ENCODE peak calls at places on chromosomes 5 and 9, in six cellular contexts. One of them, this sample, is unnamed.

GRCh38 chr9:98175013-98175679 is 17.3 kb downstream of the CORO2A start:
- DNase-seq in endothelial cell of umbilical vein: no peak
- DNase-seq in HCT116: no peak
- DNase-seq in GM12878: no peak
- DNase-seq in GM23338: no peak
- DNase-seq in H1: no peak
- DNase-seq in this sample: peak

GRCh38 chr5:42880621-42881020 is 68.9 kb upstream of the SELENOP start:
- DNase-seq in endothelial cell of umbilical vein: no peak
- DNase-seq in HCT116: no peak
- DNase-seq in GM12878: no peak
- DNase-seq in GM23338: no peak
- DNase-seq in H1: no peak
- DNase-seq in this sample: no peak

GRCh38 chr5:88899338-88899737 is 16.4 kb upstream of the MEF2C start:
- DNase-seq in endothelial cell of umbilical vein: no peak
- DNase-seq in HCT116: no peak
- DNase-seq in GM12878: no peak
- DNase-seq in GM23338: no peak
- DNase-seq in H1: no peak
- DNase-seq in this sample: no peak

GRCh38 chr9:10045598-10045997 is 567.2 kb downstream of the PTPRD start:
- DNase-seq in endothelial cell of umbilical vein: peak
- DNase-seq in HCT116: no peak
- DNase-seq in GM12878: no peak
- DNase-seq in GM23338: peak
- DNase-seq in H1: no peak
- DNase-seq in this sample: no peak

GRCh38 chr5:35246928-35247644 is 16.8 kb upstream of the PRLR start:
- DNase-seq in endothelial cell of umbilical vein: no peak
- DNase-seq in HCT116: no peak
- DNase-seq in GM12878: no peak
- DNase-seq in GM23338: no peak
- DNase-seq in H1: no peak
- DNase-seq in this sample: no peak

GRCh38 chr9:99819123-99819483 is 2.6 kb upstream of the NR4A3 start:
- DNase-seq in endothelial cell of umbilical vein: peak
- DNase-seq in HCT116: no peak
- DNase-seq in GM12878: no peak
- DNase-seq in GM23338: no peak
- DNase-seq in H1: no peak
- DNase-seq in this sample: no peak

GRCh38 chr9:120336021-120336752 is 243.8 kb downstream of the CDK5RAP2 start:
- DNase-seq in endothelial cell of umbilical vein: no peak
- DNase-seq in HCT116: no peak
- DNase-seq in GM12878: no peak
- DNase-seq in GM23338: no peak
- DNase-seq in H1: peak
- DNase-seq in this sample: no peak

GRCh38 chr5:148524721-148525120 is 129.6 kb downstream of the HTR4 start:
- DNase-seq in endothelial cell of umbilical vein: no peak
- DNase-seq in HCT116: no peak
- DNase-seq in GM12878: no peak
- DNase-seq in GM23338: no peak
- DNase-seq in H1: no peak
- DNase-seq in this sample: no peak

GRCh38 chr9:136095028-136095494 is at the start of gene NACC2:
- DNase-seq in endothelial cell of umbilical vein: peak
- DNase-seq in HCT116: no peak
- DNase-seq in GM12878: no peak
- DNase-seq in GM23338: peak
- DNase-seq in H1: no peak
- DNase-seq in this sample: no peak

GRCh38 chr5:95403996-95404395 is 12.8 kb downstream of the FAM81B start:
- DNase-seq in endothelial cell of umbilical vein: no peak
- DNase-seq in HCT116: no peak
- DNase-seq in GM12878: no peak
- DNase-seq in GM23338: no peak
- DNase-seq in H1: no peak
- DNase-seq in this sample: no peak

GRCh38 chr5:120151181-120151580 is 312.9 kb upstream of the PRR16 start:
- DNase-seq in endothelial cell of umbilical vein: no peak
- DNase-seq in HCT116: no peak
- DNase-seq in GM12878: no peak
- DNase-seq in GM23338: no peak
- DNase-seq in H1: no peak
- DNase-seq in this sample: no peak

DNA sequence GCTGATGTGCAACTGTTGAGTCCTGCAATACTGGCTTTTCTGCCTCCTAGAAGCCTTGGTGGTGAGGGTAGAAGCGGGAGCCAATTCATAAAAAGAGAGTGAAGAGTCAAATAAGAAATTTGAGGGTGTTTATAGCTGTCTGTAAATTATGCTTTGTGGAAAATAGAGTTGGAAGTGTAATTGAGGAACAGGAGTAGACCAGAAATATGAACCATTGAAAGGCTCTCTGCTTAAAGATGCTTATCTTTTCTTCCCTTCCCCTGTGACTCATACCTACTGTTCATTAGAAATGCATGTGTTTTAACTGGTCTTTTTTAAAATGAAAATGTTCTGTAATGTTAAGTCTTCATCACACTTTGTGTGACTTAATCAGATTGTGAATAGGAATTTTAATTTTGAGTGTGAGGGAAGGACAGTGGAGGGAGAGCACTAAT is 80.2 kb downstream of the ZCCHC7 start:
- DNase-seq in endothelial cell of umbilical vein: peak
- DNase-seq in HCT116: no peak
- DNase-seq in GM12878: no peak
- DNase-seq in GM23338: no peak
- DNase-seq in H1: no peak
- DNase-seq in this sample: no peak
- TF ChIP-seq POLR2AphosphoS5 in endothelial cell of umbilical vein: no peak
- TF ChIP-seq POLR2AphosphoS5 in HCT116: no peak
- TF ChIP-seq POLR2AphosphoS5 in GM12878: no peak
- TF ChIP-seq POLR2AphosphoS5 in GM23338: no peak
- TF ChIP-seq POLR2AphosphoS5 in H1: no peak
- TF ChIP-seq POLR2AphosphoS5 in this sample: no peak

DNA sequence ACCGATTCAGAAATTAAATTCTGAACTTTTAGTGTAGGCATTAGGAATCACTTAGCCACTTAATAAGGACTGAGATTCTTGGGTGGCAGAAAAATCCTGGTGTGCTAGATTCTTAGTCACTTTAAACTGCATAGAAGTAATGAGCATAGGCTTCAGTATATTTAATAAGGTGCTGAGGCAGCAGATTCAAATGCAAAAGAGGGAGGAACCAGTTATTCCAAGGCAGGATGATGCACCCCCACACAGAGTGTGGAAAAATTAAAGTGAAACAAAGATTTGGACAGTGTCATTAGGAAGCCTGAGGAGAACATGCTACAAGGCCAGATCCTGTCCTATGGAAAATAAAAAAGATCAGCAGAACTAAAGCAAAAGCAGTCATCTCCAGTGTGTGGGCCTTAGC is 217.7 kb downstream of the PJA2 start:
- DNase-seq in endothelial cell of umbilical vein: no peak
- DNase-seq in HCT116: no peak
- DNase-seq in GM12878: no peak
- DNase-seq in GM23338: no peak
- DNase-seq in H1: no peak
- DNase-seq in this sample: no peak
- TF ChIP-seq EZH2 in endothelial cell of umbilical vein: no peak
- TF ChIP-seq EZH2 in HCT116: no peak
- TF ChIP-seq EZH2 in GM12878: no peak
- TF ChIP-seq EZH2 in GM23338: no peak
- TF ChIP-seq EZH2 in H1: no peak
- TF ChIP-seq EZH2 in this sample: no peak

GRCh38 chr5:142926549-142926948 is 156.4 kb downstream of the ARHGAP26 start:
- DNase-seq in endothelial cell of umbilical vein: no peak
- DNase-seq in HCT116: no peak
- DNase-seq in GM12878: no peak
- DNase-seq in GM23338: no peak
- DNase-seq in H1: no peak
- DNase-seq in this sample: no peak

GRCh38 chr5:142922223-142922952 is 152.2 kb downstream of the ARHGAP26 start:
- DNase-seq in endothelial cell of umbilical vein: peak
- DNase-seq in HCT116: no peak
- DNase-seq in GM12878: peak
- DNase-seq in GM23338: peak
- DNase-seq in H1: no peak
- DNase-seq in this sample: peak

GRCh38 chr5:142929602-142930001 is 159.4 kb downstream of the ARHGAP26 start:
- DNase-seq in endothelial cell of umbilical vein: peak
- DNase-seq in HCT116: no peak
- DNase-seq in GM12878: no peak
- DNase-seq in GM23338: no peak
- DNase-seq in H1: no peak
- DNase-seq in this sample: no peak

GRCh38 chr5:142924135-142924883 is 154.1 kb downstream of the ARHGAP26 start:
- DNase-seq in endothelial cell of umbilical vein: no peak
- DNase-seq in HCT116: no peak
- DNase-seq in GM12878: peak
- DNase-seq in GM23338: no peak
- DNase-seq in H1: no peak
- DNase-seq in this sample: no peak

DNA sequence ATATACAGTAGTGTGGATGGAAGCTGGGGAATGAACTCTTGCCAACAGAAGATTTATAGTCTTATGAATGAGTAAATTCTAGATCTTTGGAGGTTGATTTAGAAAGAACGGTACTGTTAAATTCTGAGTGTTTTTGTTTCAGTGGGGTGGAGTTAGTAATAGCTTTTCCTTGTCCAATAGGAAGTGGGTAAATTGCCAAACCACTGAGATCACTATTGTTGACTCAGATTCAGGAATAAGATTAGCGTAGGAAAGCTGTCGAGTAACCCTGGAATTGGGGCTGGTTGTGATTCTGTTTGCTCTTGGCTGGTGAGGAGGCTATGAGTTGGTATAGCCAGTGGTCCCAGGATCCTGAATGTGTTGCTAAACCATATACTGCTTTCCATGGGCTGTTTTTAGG is 155.6 kb downstream of the ARHGAP26 start:
- DNase-seq in endothelial cell of umbilical vein: peak
- DNase-seq in HCT116: no peak
- DNase-seq in GM12878: no peak
- DNase-seq in GM23338: no peak
- DNase-seq in H1: no peak
- DNase-seq in this sample: no peak
- TF ChIP-seq POLR2AphosphoS5 in endothelial cell of umbilical vein: peak
- TF ChIP-seq POLR2AphosphoS5 in HCT116: no peak
- TF ChIP-seq POLR2AphosphoS5 in GM12878: no peak
- TF ChIP-seq POLR2AphosphoS5 in GM23338: no peak
- TF ChIP-seq POLR2AphosphoS5 in H1: no peak
- TF ChIP-seq POLR2AphosphoS5 in this sample: no peak

DNA sequence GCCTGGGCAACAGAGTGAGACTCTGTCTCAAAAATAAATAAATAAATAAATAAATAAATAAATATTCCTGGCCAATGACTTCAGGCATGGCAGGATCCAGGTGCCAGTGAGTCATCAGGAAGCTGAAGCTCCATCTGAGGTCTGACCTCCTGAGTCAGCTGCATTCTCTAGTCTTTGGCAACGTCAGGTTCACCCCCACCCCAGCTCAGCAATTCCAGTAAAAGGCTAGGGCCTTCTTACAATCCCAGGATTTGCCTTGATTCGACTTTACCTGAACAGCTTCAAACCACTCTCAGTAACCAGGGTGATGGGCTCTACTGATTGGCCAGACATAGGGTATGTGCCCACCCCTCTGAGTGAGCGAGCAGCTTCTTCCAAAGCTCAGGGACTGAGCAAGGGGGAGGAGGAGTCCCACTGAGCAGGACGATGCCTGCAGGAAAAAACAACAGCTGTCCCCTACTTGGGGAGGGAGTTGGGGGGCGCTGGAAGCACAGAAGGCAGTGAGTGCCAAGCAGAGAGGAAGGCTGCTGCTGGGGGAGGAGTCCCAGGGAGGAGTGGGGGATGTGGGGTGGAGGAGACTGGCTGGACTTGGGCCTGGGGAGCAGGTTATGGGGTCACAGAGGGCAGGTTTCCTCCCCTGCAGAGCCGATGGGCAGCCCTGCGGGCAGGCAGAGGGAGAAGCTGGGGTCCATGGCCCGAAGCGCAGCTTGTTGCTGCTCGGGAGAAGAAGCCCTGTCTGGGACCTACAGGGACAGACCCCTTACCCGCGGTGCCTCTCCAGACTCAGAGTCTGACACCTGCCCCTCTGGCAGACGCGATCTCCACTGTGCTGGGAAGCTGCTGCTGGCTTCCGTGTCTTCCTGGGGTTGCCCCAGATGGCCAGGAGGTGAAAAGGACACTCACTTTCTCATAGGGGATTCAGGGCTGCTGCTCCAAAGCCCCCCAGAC is 25.9 kb upstream of the UNC5A start:
- DNase-seq in endothelial cell of umbilical vein: peak
- DNase-seq in HCT116: peak
- DNase-seq in GM12878: no peak
- DNase-seq in GM23338: peak
- DNase-seq in H1: peak
- DNase-seq in this sample: peak
- TF ChIP-seq EZH2 in endothelial cell of umbilical vein: no peak
- TF ChIP-seq EZH2 in HCT116: no peak
- TF ChIP-seq EZH2 in GM12878: no peak
- TF ChIP-seq EZH2 in GM23338: no peak
- TF ChIP-seq EZH2 in H1: no peak
- TF ChIP-seq EZH2 in this sample: no peak

GRCh38 chr5:76679231-76679630 is 36.7 kb upstream of the F2R start:
- DNase-seq in endothelial cell of umbilical vein: peak
- DNase-seq in HCT116: no peak
- DNase-seq in GM12878: no peak
- DNase-seq in GM23338: no peak
- DNase-seq in H1: no peak
- DNase-seq in this sample: no peak
- TF ChIP-seq POLR2AphosphoS5 in endothelial cell of umbilical vein: no peak
- TF ChIP-seq POLR2AphosphoS5 in HCT116: no peak
- TF ChIP-seq POLR2AphosphoS5 in GM12878: no peak
- TF ChIP-seq POLR2AphosphoS5 in GM23338: no peak
- TF ChIP-seq POLR2AphosphoS5 in H1: no peak
- TF ChIP-seq POLR2AphosphoS5 in this sample: no peak

This sample was measured in HepG2.